ENCODE peak calls at places on chromosomes 2 and 18, in seven cellular contexts. O is lower lobe of right lung, Q is endothelial cell of umbilical vein, K is ovary, M is tibial artery, W is DND-41, C is upper lobe of left lung. Z is an unnamed sample.

GRCh38 chr18:47794725-47795447 is 135.6 kb downstream of the SMAD2 start:
- DNase-seq in O (no peak), Q (no peak), K (peak; percentile 63), M (no peak), W (no peak), C (peak; percentile 37), Z (no peak)

GRCh38 chr18:44715245-44715644 is 34.6 kb downstream of the SETBP1 start:
- DNase-seq in O (no peak), Q (no peak), K (no peak), M (peak; percentile 67), W (no peak), C (no peak), Z (no peak)

GRCh38 chr2:196725218-196725617 is 74.3 kb downstream of the GTF3C3 start:
- DNase-seq in O (no peak), Q (no peak), K (no peak), M (no peak), W (no peak), C (no peak), Z (no peak)

GRCh38 chr18:74936343-74936742 is 272.6 kb downstream of the PTGR3 start:
- DNase-seq in O (no peak), Q (no peak), K (no peak), M (no peak), W (no peak), C (no peak), Z (no peak)

GRCh38 chr2:3301001-3301400 is 76.6 kb downstream of the EIPR1 start:
- DNase-seq in O (peak; percentile 3), Q (no peak), K (no peak), M (no peak), W (no peak), C (no peak), Z (no peak)

GRCh38 chr2:196959750-196960392 is 33.4 kb upstream of the PGAP1 start:
- DNase-seq in O (no peak), Q (no peak), K (no peak), M (no peak), W (no peak), C (no peak), Z (no peak)

GRCh38 chr2:143261986-143262784 is 133.0 kb downstream of the ARHGAP15 start:
- DNase-seq in O (peak; percentile 48), Q (no peak), K (no peak), M (no peak), W (peak; percentile 89), C (no peak), Z (no peak)

GRCh38 chr2:144325086-144325485 is 194.8 kb downstream of the ZEB2 start:
- DNase-seq in O (no peak), Q (no peak), K (no peak), M (no peak), W (peak; percentile 18), C (no peak), Z (no peak)

GRCh38 chr2:108194409-108195132 is 45.2 kb upstream of the SULT1C3 start:
- DNase-seq in O (no peak), Q (no peak), K (no peak), M (no peak), W (no peak), C (no peak), Z (no peak)

GRCh38 chr2:100265226-100265625 is 57.1 kb downstream of the LONRF2 start:
- DNase-seq in O (no peak), Q (no peak), K (no peak), M (no peak), W (no peak), C (no peak), Z (no peak)

GRCh38 chr18:23586249-23587196 is at the start of gene NPC1:
- DNase-seq in O (peak; percentile 97), Q (peak; percentile 91), K (peak; percentile 96), M (peak; percentile 92), W (peak; percentile 94), C (peak; percentile 99), Z (peak; percentile 68)

GRCh38 chr2:109644571-109645275 is 30.6 kb downstream of the SOWAHC start:
- DNase-seq in O (peak; percentile 60), Q (no peak), K (no peak), M (no peak), W (no peak), C (no peak), Z (peak; percentile 43)

GRCh38 chr2:55242617-55243016 is 10.1 kb downstream of the RPS27A start:
- DNase-seq in O (no peak), Q (no peak), K (no peak), M (no peak), W (no peak), C (no peak), Z (no peak)

GRCh38 chr2:33013684-33014110 is 66.9 kb downstream of the LTBP1 start:
- DNase-seq in O (no peak), Q (peak; percentile 69), K (no peak), M (no peak), W (no peak), C (no peak), Z (no peak)

GRCh38 chr2:160224507-160224906 is 24.4 kb upstream of the ITGB6 start:
- DNase-seq in O (no peak), Q (no peak), K (no peak), M (no peak), W (no peak), C (no peak), Z (no peak)

DNA sequence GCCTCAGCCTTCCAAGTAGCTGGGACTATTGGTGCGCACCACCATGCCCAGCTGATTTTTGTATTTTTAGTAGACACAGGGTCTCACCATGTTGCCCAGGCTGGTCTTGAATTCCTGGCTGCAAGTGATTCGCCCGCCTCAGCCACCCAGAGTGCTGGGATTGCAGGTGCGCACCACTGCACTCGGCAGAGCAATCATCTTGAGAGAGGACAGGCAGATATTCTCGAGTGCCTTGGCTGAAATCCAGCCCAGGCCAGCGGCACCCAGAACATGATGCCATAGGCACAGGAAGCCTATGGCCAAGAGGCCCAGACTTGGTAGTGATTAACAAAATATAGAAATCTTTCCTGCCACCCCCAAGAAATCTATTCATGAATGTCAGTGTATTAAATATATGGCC is 58.0 kb upstream of the PEX13 start:
- DNase-seq in O (no peak), Q (no peak), K (no peak), M (no peak), W (no peak), C (peak; percentile 34), Z (no peak)
- H3K9me3 ChIP-seq in O (no peaks in the 10 kb centered on the region), Q (no peaks in the 10 kb centered on the region), K (no peaks in the 10 kb centered on the region), M (no peaks in the 10 kb centered on the region), W (no peaks in the 10 kb centered on the region), C (no peaks in the 10 kb centered on the region), Z (no peaks in the 10 kb centered on the region)

DNA sequence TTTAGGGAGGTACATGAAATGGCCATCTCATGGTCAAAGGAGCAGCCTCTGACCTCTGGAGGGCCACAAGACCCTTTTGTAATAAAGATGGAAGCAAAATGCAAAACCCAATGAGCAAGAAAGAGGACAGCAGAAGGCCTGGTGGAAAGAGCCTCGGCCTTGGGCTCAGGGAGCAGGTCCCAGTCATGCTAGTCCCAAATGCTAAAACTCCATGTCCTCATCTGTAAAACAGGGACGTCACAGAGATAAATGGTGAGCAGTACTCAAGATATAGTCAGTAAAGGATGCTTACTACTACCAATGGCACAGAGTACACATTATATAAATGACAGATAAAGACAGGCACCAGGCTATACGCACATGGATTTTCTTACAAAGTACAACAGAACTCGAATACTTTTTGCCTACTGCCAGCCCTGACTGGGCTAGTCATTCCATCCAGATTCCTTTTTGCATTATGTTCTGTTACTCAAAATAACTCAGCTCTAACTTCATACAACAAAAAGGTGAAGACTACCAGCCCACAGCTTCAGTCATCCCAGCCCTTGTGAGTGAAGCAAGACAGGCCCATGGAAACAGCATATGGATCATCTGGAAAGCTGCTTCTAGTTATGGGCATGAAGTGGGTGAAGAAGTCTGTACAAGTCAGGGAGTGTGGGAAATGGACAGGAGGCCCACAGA is 64.9 kb upstream of the TFCP2L1 start:
- DNase-seq in O (no peak), Q (no peak), K (no peak), M (no peak), W (no peak), C (no peak), Z (no peak)
- H3K36me3 ChIP-seq in O (peaks cover 100% of the 10 kb centered on the region), Q (peaks cover 5% of the 10 kb centered on the region), K (no peaks in the 10 kb centered on the region), M (peaks cover 100% of the 10 kb centered on the region), W (peaks cover 95% of the 10 kb centered on the region), C (peaks cover 100% of the 10 kb centered on the region), Z (peaks cover 89% of the 10 kb centered on the region)

DNA sequence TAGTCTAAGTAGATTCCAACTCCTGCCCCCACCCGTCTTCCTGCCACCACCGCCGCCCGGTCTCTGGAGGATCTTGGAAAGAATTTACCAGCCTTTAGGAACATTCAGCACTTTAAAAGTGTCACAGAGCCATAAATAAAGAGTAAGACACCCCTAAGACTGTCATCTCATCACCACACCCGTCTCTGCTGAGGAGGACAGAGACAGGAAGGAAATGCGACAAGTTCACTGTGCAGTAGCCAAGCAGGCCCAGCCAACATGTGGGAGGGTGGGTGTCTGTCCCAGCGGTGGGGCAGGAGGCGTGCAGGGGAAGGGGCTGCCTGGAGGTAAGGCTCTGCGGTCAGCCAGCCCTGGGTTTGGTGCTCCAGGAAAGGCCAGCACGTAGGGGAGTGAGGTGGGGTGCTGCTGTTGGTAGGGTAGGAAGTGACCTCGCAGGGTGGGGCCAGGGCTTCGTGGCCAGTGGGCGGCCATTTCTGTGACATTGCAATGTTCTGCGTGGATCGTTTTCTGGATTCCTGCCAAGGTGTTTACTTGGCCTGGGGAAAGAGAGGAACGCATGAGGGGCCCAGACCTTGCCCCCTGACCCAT is 111.6 kb downstream of the FAM210A start:
- DNase-seq in O (no peak), Q (no peak), K (no peak), M (no peak), W (peak; percentile 72), C (peak; percentile 58), Z (no peak)
- H3K4me1 ChIP-seq in O (peaks cover 38% of the 10 kb centered on the region), Q (peaks cover 20% of the 10 kb centered on the region), K (peaks cover 3% of the 10 kb centered on the region), M (peaks cover 15% of the 10 kb centered on the region), W (peaks cover 86% of the 10 kb centered on the region), C (peaks cover 60% of the 10 kb centered on the region), Z (peaks cover 2% of the 10 kb centered on the region)

DNA sequence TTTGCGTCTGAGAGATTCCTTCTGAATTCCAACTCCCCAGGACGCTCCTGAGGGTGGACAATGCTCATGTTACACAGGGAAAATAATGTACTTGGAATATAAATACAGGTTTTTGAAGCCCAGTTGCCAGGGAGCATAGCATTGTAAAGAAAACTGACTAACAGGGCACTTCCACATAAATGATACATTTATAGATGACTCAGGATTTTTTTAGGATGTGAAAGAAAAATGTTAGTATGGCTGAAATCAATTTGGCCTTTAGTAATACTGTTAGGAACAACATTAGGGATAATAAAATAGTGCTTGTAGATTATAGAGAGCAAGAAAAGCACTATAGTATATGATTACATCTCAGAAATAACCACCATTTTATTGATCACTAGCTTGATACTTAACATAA is 23.6 kb downstream of the ZNF397 start:
- DNase-seq in O (no peak), Q (no peak), K (no peak), M (no peak), W (no peak), C (no peak), Z (no peak)
- H3K9me3 ChIP-seq in O (no peaks in the 10 kb centered on the region), Q (no peaks in the 10 kb centered on the region), K (no peaks in the 10 kb centered on the region), M (no peaks in the 10 kb centered on the region), W (no peaks in the 10 kb centered on the region), C (no peaks in the 10 kb centered on the region), Z (no peaks in the 10 kb centered on the region)

GRCh38 chr2:119950966-119951365 is 61.9 kb upstream of the EPB41L5 start:
- DNase-seq in O (no peak), Q (no peak), K (no peak), M (no peak), W (no peak), C (no peak), Z (no peak)
- H3K36me3 ChIP-seq in O (peaks cover 45% of the 10 kb centered on the region), Q (no peaks in the 10 kb centered on the region), K (no peaks in the 10 kb centered on the region), M (peaks cover 36% of the 10 kb centered on the region), W (peaks cover 45% of the 10 kb centered on the region), C (peaks cover 14% of the 10 kb centered on the region), Z (peaks cover 30% of the 10 kb centered on the region)

Z was measured in NT2/D1.